ENCODE peak calls at places on chromosomes 16 and 17, in eight cellular contexts. Q is fibroblast of mammary gland, Y is foreskin fibroblast, A is body of pancreas, D is fibroblast of the aortic adventitia, I is fibroblast of pulmonary artery, J is OCI-LY7, B is H1. T is an unnamed sample.

GRCh38 chr16:10971560-10971961 is 27.2 kb downstream of the CLEC16A start:
- DNase-seq in B (no peak), Q (peak), I (peak), Y (peak), A (no peak), D (peak), J (peak), T (peak)

GRCh38 chr17:307741-308507 is 44.7 kb downstream of the RPH3AL start:
- DNase-seq in A (peak), J (no peak), Y (no peak), B (no peak), Q (no peak), I (no peak), D (peak), T (no peak)

GRCh38 chr17:17413821-17414220 is 63.0 kb upstream of the MED9 start:
- DNase-seq in D (peak), Q (peak), I (no peak), Y (no peak), J (no peak), A (no peak), B (no peak), T (no peak)

GRCh38 chr17:29649359-29649758 is 26.6 kb upstream of the CORO6 start:
- DNase-seq in J (no peak), Y (no peak), D (no peak), B (no peak), Q (no peak), I (no peak), A (no peak), T (no peak)

GRCh38 chr17:50593321-50593720 is 32.8 kb downstream of the CACNA1G start:
- DNase-seq in I (no peak), A (peak), Y (no peak), B (peak), J (no peak), D (no peak), Q (no peak), T (no peak)

GRCh38 chr17:14165672-14166071 is 71.0 kb downstream of the CDRT15 start:
- DNase-seq in Y (no peak), I (no peak), B (no peak), J (no peak), A (no peak), Q (no peak), D (peak), T (no peak)

GRCh38 chr17:80526116-80526910 is 18.3 kb upstream of the RPTOR start:
- DNase-seq in Y (no peak), Q (no peak), A (no peak), J (no peak), I (no peak), B (no peak), D (no peak), T (no peak)

GRCh38 chr17:17892731-17893130 is 55.9 kb upstream of the SREBF1 start:
- DNase-seq in Y (no peak), A (no peak), I (no peak), B (no peak), Q (no peak), D (no peak), J (no peak), T (no peak)

GRCh38 chr16:51767564-51767963 is 616.5 kb upstream of the SALL1 start:
- DNase-seq in D (no peak), Q (no peak), Y (no peak), A (no peak), I (no peak), B (no peak), J (no peak), T (no peak)

GRCh38 chr17:68184816-68185436 is 62.9 kb upstream of the AMZ2 start:
- DNase-seq in A (no peak), I (no peak), B (no peak), Q (no peak), Y (no peak), J (peak), D (no peak), T (peak)

GRCh38 chr17:7894226-7894625 is 5.6 kb downstream of the CHD3 start:
- DNase-seq in B (no peak), Q (no peak), Y (no peak), D (no peak), I (no peak), J (no peak), A (peak), T (no peak)

GRCh38 chr17:74749262-74750038 is 1.0 kb downstream of the NHERF1 start:
- DNase-seq in A (peak), I (no peak), Q (no peak), B (no peak), D (no peak), J (peak), Y (no peak), T (no peak)

GRCh38 chr16:83023011-83023410 is 396.2 kb downstream of the CDH13 start:
- DNase-seq in I (no peak), Q (no peak), Y (no peak), A (no peak), J (no peak), B (no peak), D (no peak), T (no peak)

GRCh38 chr17:34423978-34424813 is 61.2 kb upstream of the CCL1 start:
- DNase-seq in Q (no peak), Y (no peak), A (no peak), I (no peak), B (peak), J (no peak), D (no peak), T (no peak)

GRCh38 chr16:57791156-57791902 is 11.0 kb downstream of the KIFC3 start:
- DNase-seq in D (no peak), Q (no peak), J (no peak), I (no peak), B (no peak), A (no peak), Y (no peak), T (no peak)

GRCh38 chr17:80364091-80364691 is 50.8 kb upstream of the ENDOV start:
- DNase-seq in I (no peak), A (peak), Y (no peak), B (peak), J (peak), D (no peak), Q (peak), T (no peak)

GRCh38 chr17:1958134-1958881 is 66.8 kb downstream of the RTN4RL1 start:
- DNase-seq in Y (no peak), J (no peak), I (no peak), A (no peak), B (no peak), Q (no peak), D (peak), T (no peak)
- H3K4me3 ChIP-seq in Y (no peak), J (no peak), I (no peak), A (no peak), B (no peak), Q (no peak), D (no peak), T (no peak)

GRCh38 chr17:47669060-47669459 is 19.3 kb downstream of the KPNB1 start:
- DNase-seq in J (no peak), I (no peak), Y (no peak), Q (no peak), D (no peak), A (no peak), B (no peak), T (no peak)
- H3K4me3 ChIP-seq in J (no peak), I (no peak), Y (no peak), Q (no peak), D (no peak), A (no peak), B (no peak), T (no peak)

DNA sequence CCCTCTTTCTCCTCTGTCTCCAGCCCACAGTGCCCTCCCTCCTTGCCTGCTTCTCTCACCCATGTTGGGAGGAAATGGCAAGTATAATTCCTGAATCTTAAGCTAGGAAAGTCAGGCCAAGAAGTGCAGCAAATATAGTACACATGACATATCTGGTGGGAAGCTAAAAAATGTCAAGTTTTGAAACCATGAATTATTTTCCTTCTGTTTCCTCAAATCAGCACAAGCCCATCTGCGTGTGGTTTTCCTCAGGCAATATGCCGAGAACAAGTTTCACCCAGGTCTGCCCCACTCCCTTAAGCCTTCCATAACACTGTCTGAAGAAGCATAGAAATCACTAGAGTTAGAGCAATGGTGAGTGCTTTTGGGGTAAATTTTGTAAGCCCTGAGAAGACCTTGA is 502.8 kb upstream of the CDH11 start:
- DNase-seq in D (peak), B (no peak), J (no peak), I (peak), A (no peak), Y (no peak), Q (peak), T (no peak)
- H3K4me3 ChIP-seq in D (no peak), B (no peak), J (no peak), I (no peak), A (no peak), Y (no peak), Q (no peak), T (no peak)

GRCh38 chr16:77112701-77113100 is 78.3 kb upstream of the MON1B start:
- DNase-seq in A (no peak), Y (no peak), Q (no peak), J (no peak), D (no peak), B (no peak), I (no peak), T (no peak)
- H3K4me3 ChIP-seq in A (no peak), Y (no peak), Q (no peak), J (no peak), D (no peak), B (no peak), I (no peak), T (no peak)

DNA sequence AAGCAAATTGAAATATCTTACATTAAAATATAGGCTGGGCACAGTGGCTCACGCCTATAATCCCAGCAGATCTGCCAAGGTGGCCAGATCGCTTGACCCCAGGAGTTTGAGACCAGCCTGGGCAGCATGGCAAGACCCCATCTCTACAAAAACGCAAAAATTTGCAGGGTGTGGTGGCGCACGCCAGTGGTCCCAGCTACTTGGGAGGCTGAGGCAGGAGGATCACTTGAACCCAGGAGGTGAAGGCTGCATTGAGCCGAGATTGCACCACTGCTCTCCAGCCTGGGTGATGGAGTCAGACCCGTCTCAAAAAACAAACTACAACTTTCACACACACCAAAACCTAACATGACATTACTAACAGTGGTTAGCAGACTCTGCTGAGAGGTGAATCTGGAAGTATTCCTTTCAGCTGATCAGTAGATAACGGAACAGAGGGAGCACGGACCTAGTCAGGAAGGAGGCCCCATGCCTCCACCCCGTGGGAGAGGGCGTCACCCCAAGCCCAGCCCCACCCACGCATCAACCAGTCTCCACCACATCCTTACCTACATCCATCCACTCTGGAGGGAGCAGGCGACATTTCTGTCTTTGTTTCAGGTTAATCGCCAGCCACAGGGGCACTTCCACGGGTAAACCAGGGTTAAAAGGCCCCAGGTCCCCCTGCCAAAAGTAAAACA is 1.7 kb downstream of the GINS2 start:
- DNase-seq in Y (no peak), D (no peak), A (no peak), B (no peak), Q (no peak), J (peak), I (no peak), T (peak)
- H3K4me3 ChIP-seq in Y (no peak), D (no peak), A (no peak), B (peak), Q (no peak), J (peak), I (no peak), T (peak)

T was measured in GM12865.